ENCODE peak calls at places on chromosomes 6 and 20, in seven cellular contexts. One of them, this sample, is unnamed.

GRCh38 chr20:61965606-61966491 is 99.8 kb downstream of the TAF4 start:
- DNase-seq in mammary epithelial cell: no peak
- DNase-seq in neural progenitor cell: peak
- DNase-seq in fibroblast of lung: no peak
- DNase-seq in HCT116: no peak
- DNase-seq in keratinocyte: no peak
- DNase-seq in HepG2: peak
- DNase-seq in this sample: no peak

GRCh38 chr20:63082308-63082938 is 75.7 kb upstream of the BHLHE23 start:
- DNase-seq in mammary epithelial cell: peak
- DNase-seq in neural progenitor cell: peak
- DNase-seq in fibroblast of lung: peak
- DNase-seq in HCT116: no peak
- DNase-seq in keratinocyte: no peak
- DNase-seq in HepG2: peak
- DNase-seq in this sample: no peak

GRCh38 chr6:39053854-39054576 is 5.4 kb downstream of the GLP1R start:
- DNase-seq in mammary epithelial cell: no peak
- DNase-seq in neural progenitor cell: no peak
- DNase-seq in fibroblast of lung: no peak
- DNase-seq in HCT116: no peak
- DNase-seq in keratinocyte: no peak
- DNase-seq in HepG2: no peak
- DNase-seq in this sample: no peak

GRCh38 chr6:148658701-148659100 is 88.1 kb upstream of the UST start:
- DNase-seq in mammary epithelial cell: no peak
- DNase-seq in neural progenitor cell: no peak
- DNase-seq in fibroblast of lung: no peak
- DNase-seq in HCT116: no peak
- DNase-seq in keratinocyte: no peak
- DNase-seq in HepG2: no peak
- DNase-seq in this sample: no peak

GRCh38 chr6:162363757-162364156 is 363.8 kb downstream of the PRKN start:
- DNase-seq in mammary epithelial cell: no peak
- DNase-seq in neural progenitor cell: peak
- DNase-seq in fibroblast of lung: no peak
- DNase-seq in HCT116: no peak
- DNase-seq in keratinocyte: no peak
- DNase-seq in HepG2: peak
- DNase-seq in this sample: no peak

GRCh38 chr6:125236536-125237327 is 65.0 kb downstream of the HDDC2 start:
- DNase-seq in mammary epithelial cell: no peak
- DNase-seq in neural progenitor cell: no peak
- DNase-seq in fibroblast of lung: peak
- DNase-seq in HCT116: no peak
- DNase-seq in keratinocyte: no peak
- DNase-seq in HepG2: no peak
- DNase-seq in this sample: no peak

GRCh38 chr20:38725959-38726848 is 1.9 kb downstream of the SLC32A1 start:
- DNase-seq in mammary epithelial cell: no peak
- DNase-seq in neural progenitor cell: peak
- DNase-seq in fibroblast of lung: no peak
- DNase-seq in HCT116: no peak
- DNase-seq in keratinocyte: no peak
- DNase-seq in HepG2: peak
- DNase-seq in this sample: peak

GRCh38 chr6:159919011-159919511 is 28.3 kb downstream of the MAS1 start:
- DNase-seq in mammary epithelial cell: no peak
- DNase-seq in neural progenitor cell: no peak
- DNase-seq in fibroblast of lung: peak
- DNase-seq in HCT116: no peak
- DNase-seq in keratinocyte: no peak
- DNase-seq in HepG2: no peak
- DNase-seq in this sample: no peak

GRCh38 chr6:48135352-48136084 is 24.5 kb upstream of the PTCHD4 start:
- DNase-seq in mammary epithelial cell: peak
- DNase-seq in neural progenitor cell: no peak
- DNase-seq in fibroblast of lung: peak
- DNase-seq in HCT116: no peak
- DNase-seq in keratinocyte: peak
- DNase-seq in HepG2: no peak
- DNase-seq in this sample: peak

GRCh38 chr20:59063358-59064213 is 21.0 kb upstream of the PRELID3B start:
- DNase-seq in mammary epithelial cell: peak
- DNase-seq in neural progenitor cell: peak
- DNase-seq in fibroblast of lung: peak
- DNase-seq in HCT116: peak
- DNase-seq in keratinocyte: no peak
- DNase-seq in HepG2: no peak
- DNase-seq in this sample: peak

GRCh38 chr6:144582939-144583613 is 297.9 kb downstream of the UTRN start:
- DNase-seq in mammary epithelial cell: no peak
- DNase-seq in neural progenitor cell: peak
- DNase-seq in fibroblast of lung: peak
- DNase-seq in HCT116: no peak
- DNase-seq in keratinocyte: no peak
- DNase-seq in HepG2: no peak
- DNase-seq in this sample: no peak

GRCh38 chr6:56798163-56798562 is 155.5 kb upstream of the DST start:
- DNase-seq in mammary epithelial cell: no peak
- DNase-seq in neural progenitor cell: no peak
- DNase-seq in fibroblast of lung: peak
- DNase-seq in HCT116: no peak
- DNase-seq in keratinocyte: no peak
- DNase-seq in HepG2: no peak
- DNase-seq in this sample: no peak

GRCh38 chr6:63236398-63236817 is 25.1 kb downstream of the FKBP1C start:
- DNase-seq in mammary epithelial cell: no peak
- DNase-seq in neural progenitor cell: no peak
- DNase-seq in fibroblast of lung: no peak
- DNase-seq in HCT116: no peak
- DNase-seq in keratinocyte: no peak
- DNase-seq in HepG2: no peak
- DNase-seq in this sample: no peak

GRCh38 chr6:28776269-28777146 is 147.3 kb downstream of the TRIM27 start:
- DNase-seq in mammary epithelial cell: no peak
- DNase-seq in neural progenitor cell: peak
- DNase-seq in fibroblast of lung: no peak
- DNase-seq in HCT116: no peak
- DNase-seq in keratinocyte: no peak
- DNase-seq in HepG2: no peak
- DNase-seq in this sample: no peak

GRCh38 chr20:59403261-59403961 is 103.0 kb downstream of the EDN3 start:
- DNase-seq in mammary epithelial cell: no peak
- DNase-seq in neural progenitor cell: peak
- DNase-seq in fibroblast of lung: no peak
- DNase-seq in HCT116: no peak
- DNase-seq in keratinocyte: no peak
- DNase-seq in HepG2: no peak
- DNase-seq in this sample: peak

GRCh38 chr20:13147971-13148370 is 73.1 kb upstream of the ISM1 start:
- DNase-seq in mammary epithelial cell: no peak
- DNase-seq in neural progenitor cell: no peak
- DNase-seq in fibroblast of lung: no peak
- DNase-seq in HCT116: no peak
- DNase-seq in keratinocyte: no peak
- DNase-seq in HepG2: no peak
- DNase-seq in this sample: no peak

GRCh38 chr20:53621482-53622246 is 28.0 kb upstream of the ZNF217 start:
- DNase-seq in mammary epithelial cell: peak
- DNase-seq in neural progenitor cell: no peak
- DNase-seq in fibroblast of lung: peak
- DNase-seq in HCT116: peak
- DNase-seq in keratinocyte: peak
- DNase-seq in HepG2: peak
- DNase-seq in this sample: peak

GRCh38 chr6:41372526-41373366 is 37.3 kb downstream of the NCR2 start:
- DNase-seq in mammary epithelial cell: no peak
- DNase-seq in neural progenitor cell: peak
- DNase-seq in fibroblast of lung: no peak
- DNase-seq in HCT116: no peak
- DNase-seq in keratinocyte: no peak
- DNase-seq in HepG2: peak
- DNase-seq in this sample: no peak

GRCh38 chr6:41370488-41371111 is 35.2 kb downstream of the NCR2 start:
- DNase-seq in mammary epithelial cell: peak
- DNase-seq in neural progenitor cell: peak
- DNase-seq in fibroblast of lung: no peak
- DNase-seq in HCT116: no peak
- DNase-seq in keratinocyte: peak
- DNase-seq in HepG2: no peak
- DNase-seq in this sample: peak

GRCh38 chr6:41371992-41372525 is 36.7 kb downstream of the NCR2 start:
- DNase-seq in mammary epithelial cell: no peak
- DNase-seq in neural progenitor cell: peak
- DNase-seq in fibroblast of lung: peak
- DNase-seq in HCT116: no peak
- DNase-seq in keratinocyte: no peak
- DNase-seq in HepG2: no peak
- DNase-seq in this sample: no peak

GRCh38 chr6:41373367-41373918 is 38.0 kb downstream of the NCR2 start:
- DNase-seq in mammary epithelial cell: no peak
- DNase-seq in neural progenitor cell: no peak
- DNase-seq in fibroblast of lung: no peak
- DNase-seq in HCT116: no peak
- DNase-seq in keratinocyte: no peak
- DNase-seq in HepG2: no peak
- DNase-seq in this sample: no peak

DNA sequence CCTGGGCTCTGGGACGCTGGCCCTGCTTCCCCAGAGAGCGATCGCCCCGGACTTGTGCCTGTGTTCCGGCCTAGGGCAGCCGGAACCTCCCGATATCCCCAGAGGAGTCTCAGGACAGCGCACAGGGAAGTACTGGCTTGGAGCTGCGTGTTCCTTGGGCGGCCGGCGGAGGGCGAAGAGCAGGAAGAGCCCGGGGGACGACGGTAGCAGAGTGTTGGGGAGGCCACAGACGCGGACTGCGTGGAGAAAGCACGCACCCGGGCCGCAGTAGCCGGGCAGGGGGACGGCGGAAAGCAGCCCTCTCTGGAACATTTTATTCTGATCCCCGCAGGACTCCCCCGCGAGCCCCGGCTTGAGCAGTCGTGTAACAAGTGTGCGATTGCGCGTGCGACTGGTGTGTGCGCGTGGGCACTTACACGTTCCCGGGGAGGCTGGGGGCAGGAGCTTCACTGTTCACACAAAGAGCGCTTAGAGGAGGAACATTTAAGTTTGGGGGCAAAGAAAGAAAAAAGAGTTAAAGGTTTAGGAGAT is 36.1 kb downstream of the NCR2 start:
- DNase-seq in mammary epithelial cell: no peak
- DNase-seq in neural progenitor cell: peak
- DNase-seq in fibroblast of lung: peak
- DNase-seq in HCT116: no peak
- DNase-seq in keratinocyte: no peak
- DNase-seq in HepG2: no peak
- DNase-seq in this sample: no peak
- H3K4me3 ChIP-seq in mammary epithelial cell: no peak
- H3K4me3 ChIP-seq in neural progenitor cell: peak
- H3K4me3 ChIP-seq in fibroblast of lung: no peak
- H3K4me3 ChIP-seq in HCT116: no peak
- H3K4me3 ChIP-seq in keratinocyte: no peak
- H3K4me3 ChIP-seq in HepG2: no peak
- H3K4me3 ChIP-seq in this sample: no peak

GRCh38 chr6:100464910-100465700 is at the start of gene SIM1:
- DNase-seq in mammary epithelial cell: peak
- DNase-seq in neural progenitor cell: peak
- DNase-seq in fibroblast of lung: peak
- DNase-seq in HCT116: no peak
- DNase-seq in keratinocyte: no peak
- DNase-seq in HepG2: no peak
- DNase-seq in this sample: no peak

GRCh38 chr6:100468013-100468622 is 3.4 kb upstream of the SIM1 start:
- DNase-seq in mammary epithelial cell: no peak
- DNase-seq in neural progenitor cell: no peak
- DNase-seq in fibroblast of lung: no peak
- DNase-seq in HCT116: no peak
- DNase-seq in keratinocyte: no peak
- DNase-seq in HepG2: no peak
- DNase-seq in this sample: no peak

GRCh38 chr6:100467144-100468012 is 2.7 kb upstream of the SIM1 start:
- DNase-seq in mammary epithelial cell: no peak
- DNase-seq in neural progenitor cell: peak
- DNase-seq in fibroblast of lung: no peak
- DNase-seq in HCT116: no peak
- DNase-seq in keratinocyte: no peak
- DNase-seq in HepG2: no peak
- DNase-seq in this sample: no peak

GRCh38 chr6:100465701-100466409 is 1.1 kb upstream of the SIM1 start:
- DNase-seq in mammary epithelial cell: no peak
- DNase-seq in neural progenitor cell: peak
- DNase-seq in fibroblast of lung: no peak
- DNase-seq in HCT116: no peak
- DNase-seq in keratinocyte: no peak
- DNase-seq in HepG2: no peak
- DNase-seq in this sample: no peak

GRCh38 chr6:100466410-100467143 is 1.9 kb upstream of the SIM1 start:
- DNase-seq in mammary epithelial cell: no peak
- DNase-seq in neural progenitor cell: peak
- DNase-seq in fibroblast of lung: no peak
- DNase-seq in HCT116: no peak
- DNase-seq in keratinocyte: no peak
- DNase-seq in HepG2: peak
- DNase-seq in this sample: no peak
- TF ChIP-seq EZH2 in mammary epithelial cell: no peak
- TF ChIP-seq EZH2 in neural progenitor cell: no peak
- TF ChIP-seq EZH2 in fibroblast of lung: no peak
- TF ChIP-seq EZH2 in HCT116: no peak
- TF ChIP-seq EZH2 in keratinocyte: peak
- TF ChIP-seq EZH2 in HepG2: peak
- TF ChIP-seq EZH2 in this sample: no peak

GRCh38 chr6:133240511-133241087 is 558 bp upstream of the EYA4 start:
- DNase-seq in mammary epithelial cell: no peak
- DNase-seq in neural progenitor cell: peak
- DNase-seq in fibroblast of lung: peak
- DNase-seq in HCT116: no peak
- DNase-seq in keratinocyte: no peak
- DNase-seq in HepG2: no peak
- DNase-seq in this sample: no peak
- H3K4me3 ChIP-seq in mammary epithelial cell: no peak
- H3K4me3 ChIP-seq in neural progenitor cell: peak
- H3K4me3 ChIP-seq in fibroblast of lung: peak
- H3K4me3 ChIP-seq in HCT116: no peak
- H3K4me3 ChIP-seq in keratinocyte: no peak
- H3K4me3 ChIP-seq in HepG2: no peak
- H3K4me3 ChIP-seq in this sample: peak

DNA sequence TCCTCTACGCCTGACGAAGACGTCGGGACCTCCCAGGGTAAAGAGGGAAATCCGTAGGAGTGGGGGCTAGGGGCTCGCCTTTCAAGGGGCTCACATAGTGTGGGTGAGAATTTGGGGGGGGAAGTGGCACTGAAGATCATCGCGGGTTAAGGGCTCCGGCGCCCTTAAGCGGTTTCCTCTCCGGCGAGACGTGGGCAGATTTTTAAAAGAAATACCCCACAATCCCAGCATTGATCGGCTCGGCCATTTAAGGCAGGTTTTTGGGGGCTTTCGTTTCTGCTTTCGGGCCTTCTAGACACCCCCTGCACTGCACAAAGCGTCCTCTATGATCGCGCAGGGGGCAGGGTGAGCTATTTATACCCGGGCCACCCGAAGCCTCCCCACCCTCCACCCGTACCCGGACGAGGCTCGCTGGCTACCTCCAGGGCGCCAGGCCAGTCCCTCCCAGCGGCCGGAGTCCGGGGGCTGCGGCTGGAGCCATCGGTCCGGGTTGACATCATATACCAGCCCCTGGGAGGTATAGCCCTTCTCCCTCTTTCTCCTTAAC is 1.2 kb downstream of the NKX2-2 start:
- DNase-seq in mammary epithelial cell: no peak
- DNase-seq in neural progenitor cell: peak
- DNase-seq in fibroblast of lung: no peak
- DNase-seq in HCT116: no peak
- DNase-seq in keratinocyte: no peak
- DNase-seq in HepG2: no peak
- DNase-seq in this sample: no peak
- TF ChIP-seq EZH2 in mammary epithelial cell: no peak
- TF ChIP-seq EZH2 in neural progenitor cell: peak
- TF ChIP-seq EZH2 in fibroblast of lung: no peak
- TF ChIP-seq EZH2 in HCT116: no peak
- TF ChIP-seq EZH2 in keratinocyte: peak
- TF ChIP-seq EZH2 in HepG2: peak
- TF ChIP-seq EZH2 in this sample: no peak